ENCODE peak calls at places on chromosome 11, in four cellular contexts. Y is cerebellum; K is SJSA1; S is activated CD4-positive, CD25-positive, alpha-beta regulatory T cell treated with anti-CD3 and anti-CD28 coated beads, Interleukin-2, amount 50 U/mL, for 72 hours. W is an unnamed sample.

GRCh38 chr11:94851864-94852581 is 83.9 kb downstream of the AMOTL1 start:
- DNase-seq in Y (peak), K (no peak), S (no peak), W (peak)

GRCh38 chr11:82792822-82793569 is 59.3 kb upstream of the FAM181B start:
- DNase-seq in Y (no peak), K (no peak), S (no peak), W (no peak)

GRCh38 chr11:74634537-74634936 is 42.2 kb downstream of the POLD3 start:
- DNase-seq in Y (peak), K (no peak), S (no peak), W (peak)

GRCh38 chr11:86185346-86185745 is 59.2 kb upstream of the EED start:
- DNase-seq in Y (no peak), K (no peak), S (no peak), W (no peak)

GRCh38 chr11:65291613-65292012 is 23.1 kb upstream of the CDC42EP2 start:
- DNase-seq in Y (no peak), K (peak), S (no peak), W (no peak)

GRCh38 chr11:11845066-11845465 is 3.3 kb downstream of the USP47 start:
- DNase-seq in Y (no peak), K (no peak), S (no peak), W (no peak)

GRCh38 chr11:61082161-61082870 is 20.0 kb upstream of the CD5 start:
- DNase-seq in Y (no peak), K (no peak), S (no peak), W (no peak)

GRCh38 chr11:113894421-113894996 is 10.1 kb upstream of the HTR3B start:
- DNase-seq in Y (no peak), K (no peak), S (no peak), W (no peak)

GRCh38 chr11:110317516-110317932 is 21.1 kb upstream of the RDX start:
- DNase-seq in Y (no peak), K (no peak), S (no peak), W (no peak)

GRCh38 chr11:27358306-27358705 is 4.7 kb downstream of the CCDC34 start:
- DNase-seq in Y (no peak), K (no peak), S (no peak), W (no peak)

GRCh38 chr11:72605958-72606357 is 68.3 kb downstream of the PDE2A start:
- DNase-seq in Y (no peak), K (no peak), S (no peak), W (no peak)

GRCh38 chr11:102117472-102118113 is 7.3 kb downstream of the YAP1 start:
- DNase-seq in Y (no peak), K (peak), S (no peak), W (no peak)

GRCh38 chr11:67369801-67370284 is 3.6 kb downstream of the CLCF1 start:
- DNase-seq in Y (no peak), K (no peak), S (no peak), W (no peak)

GRCh38 chr11:95095858-95096587 is 6.4 kb downstream of the ENDOD1 start:
- DNase-seq in Y (no peak), K (no peak), S (no peak), W (no peak)

GRCh38 chr11:9732453-9732852 is 68.6 kb downstream of the SWAP70 start:
- DNase-seq in Y (no peak), K (no peak), S (no peak), W (no peak)

GRCh38 chr11:86150826-86151187 is 81.9 kb upstream of the PICALM start:
- DNase-seq in Y (no peak), K (no peak), S (no peak), W (no peak)

GRCh38 chr11:1747753-1748466 is 2.5 kb downstream of the IFITM10 start:
- DNase-seq in Y (peak), K (no peak), S (no peak), W (peak)

GRCh38 chr11:7514099-7514725 is 413 bp downstream of the PPFIBP2 start:
- DNase-seq in Y (peak), K (no peak), S (no peak), W (peak)

W was measured in G401.